ENCODE peak calls at places on chromosomes 3 and 15, in seven cellular contexts. One of them, this sample, is unnamed.

GRCh38 chr3:134320749-134321148 is 53.5 kb downstream of the AMOTL2 start:
- DNase-seq in A549: no peak
- DNase-seq in HCT116: peak; percentile 60
- DNase-seq in K562: no peak
- DNase-seq in HepG2: no peak
- DNase-seq in H1: peak; percentile 43
- DNase-seq in GM12878: no peak
- DNase-seq in this sample: no peak

GRCh38 chr3:66153961-66154923 is 66.6 kb upstream of the SLC25A26 start:
- DNase-seq in A549: no peak
- DNase-seq in HCT116: no peak
- DNase-seq in K562: no peak
- DNase-seq in HepG2: no peak
- DNase-seq in H1: no peak
- DNase-seq in GM12878: no peak
- DNase-seq in this sample: peak; percentile 35

GRCh38 chr3:47664519-47664918 is 85.9 kb upstream of the CSPG5 start:
- DNase-seq in A549: peak; percentile 37
- DNase-seq in HCT116: peak; percentile 18
- DNase-seq in K562: no peak
- DNase-seq in HepG2: peak; percentile 14
- DNase-seq in H1: no peak
- DNase-seq in GM12878: no peak
- DNase-seq in this sample: no peak

GRCh38 chr3:56799251-56799882 is 2.4 kb downstream of the ARHGEF3 start:
- DNase-seq in A549: peak; percentile 49
- DNase-seq in HCT116: peak; percentile 49
- DNase-seq in K562: peak; percentile 26
- DNase-seq in HepG2: peak; percentile 73
- DNase-seq in H1: no peak
- DNase-seq in GM12878: no peak
- DNase-seq in this sample: peak; percentile 63

GRCh38 chr3:186722457-186722856 is 5.3 kb downstream of the KNG1 start:
- DNase-seq in A549: peak; percentile 53
- DNase-seq in HCT116: peak; percentile 18
- DNase-seq in K562: no peak
- DNase-seq in HepG2: peak; percentile 18
- DNase-seq in H1: peak; percentile 59
- DNase-seq in GM12878: no peak
- DNase-seq in this sample: no peak

GRCh38 chr15:70436428-70436827 is 326.9 kb downstream of the UACA start:
- DNase-seq in A549: no peak
- DNase-seq in HCT116: no peak
- DNase-seq in K562: no peak
- DNase-seq in HepG2: no peak
- DNase-seq in H1: no peak
- DNase-seq in GM12878: peak; percentile 55
- DNase-seq in this sample: no peak

GRCh38 chr3:66432767-66433521 is 67.9 kb downstream of the LRIG1 start:
- DNase-seq in A549: no peak
- DNase-seq in HCT116: no peak
- DNase-seq in K562: no peak
- DNase-seq in HepG2: no peak
- DNase-seq in H1: no peak
- DNase-seq in GM12878: no peak
- DNase-seq in this sample: no peak

GRCh38 chr3:69324362-69325025 is 61.4 kb downstream of the FRMD4B start:
- DNase-seq in A549: no peak
- DNase-seq in HCT116: no peak
- DNase-seq in K562: no peak
- DNase-seq in HepG2: peak; percentile 7
- DNase-seq in H1: no peak
- DNase-seq in GM12878: no peak
- DNase-seq in this sample: no peak

GRCh38 chr3:73391984-73392383 is 232.8 kb downstream of the PDZRN3 start:
- DNase-seq in A549: no peak
- DNase-seq in HCT116: no peak
- DNase-seq in K562: no peak
- DNase-seq in HepG2: no peak
- DNase-seq in H1: no peak
- DNase-seq in GM12878: no peak
- DNase-seq in this sample: no peak

GRCh38 chr15:99857836-99858235 is 124.6 kb upstream of the LYSMD4 start:
- DNase-seq in A549: no peak
- DNase-seq in HCT116: no peak
- DNase-seq in K562: no peak
- DNase-seq in HepG2: no peak
- DNase-seq in H1: no peak
- DNase-seq in GM12878: no peak
- DNase-seq in this sample: no peak

GRCh38 chr3:107208100-107208499 is 169.1 kb upstream of the CCDC54 start:
- DNase-seq in A549: peak; percentile 49
- DNase-seq in HCT116: peak; percentile 28
- DNase-seq in K562: no peak
- DNase-seq in HepG2: no peak
- DNase-seq in H1: no peak
- DNase-seq in GM12878: no peak
- DNase-seq in this sample: peak; percentile 99

GRCh38 chr15:80485370-80486164 is 81.4 kb downstream of the ARNT2 start:
- DNase-seq in A549: no peak
- DNase-seq in HCT116: no peak
- DNase-seq in K562: no peak
- DNase-seq in HepG2: peak; percentile 51
- DNase-seq in H1: no peak
- DNase-seq in GM12878: no peak
- DNase-seq in this sample: no peak

GRCh38 chr15:29101491-29101890 is 168.1 kb downstream of the NSMCE3 start:
- DNase-seq in A549: no peak
- DNase-seq in HCT116: no peak
- DNase-seq in K562: no peak
- DNase-seq in HepG2: no peak
- DNase-seq in H1: no peak
- DNase-seq in GM12878: no peak
- DNase-seq in this sample: no peak

GRCh38 chr15:95669146-95669922 is 661.2 kb upstream of the NR2F2 start:
- DNase-seq in A549: no peak
- DNase-seq in HCT116: no peak
- DNase-seq in K562: no peak
- DNase-seq in HepG2: no peak
- DNase-seq in H1: no peak
- DNase-seq in GM12878: peak; percentile 35
- DNase-seq in this sample: no peak

GRCh38 chr3:61637088-61638051 is 76.0 kb downstream of the PTPRG start:
- DNase-seq in A549: no peak
- DNase-seq in HCT116: no peak
- DNase-seq in K562: no peak
- DNase-seq in HepG2: no peak
- DNase-seq in H1: peak; percentile 38
- DNase-seq in GM12878: peak; percentile 48
- DNase-seq in this sample: peak; percentile 45

GRCh38 chr3:63940389-63940757 is 28.2 kb upstream of the SCAANT1 start:
- DNase-seq in A549: no peak
- DNase-seq in HCT116: no peak
- DNase-seq in K562: no peak
- DNase-seq in HepG2: no peak
- DNase-seq in H1: no peak
- DNase-seq in GM12878: no peak
- DNase-seq in this sample: peak; percentile 76

GRCh38 chr15:50190166-50190570 is 8.2 kb downstream of the SLC27A2 start:
- DNase-seq in A549: no peak
- DNase-seq in HCT116: no peak
- DNase-seq in K562: no peak
- DNase-seq in HepG2: no peak
- DNase-seq in H1: no peak
- DNase-seq in GM12878: no peak
- DNase-seq in this sample: no peak

DNA sequence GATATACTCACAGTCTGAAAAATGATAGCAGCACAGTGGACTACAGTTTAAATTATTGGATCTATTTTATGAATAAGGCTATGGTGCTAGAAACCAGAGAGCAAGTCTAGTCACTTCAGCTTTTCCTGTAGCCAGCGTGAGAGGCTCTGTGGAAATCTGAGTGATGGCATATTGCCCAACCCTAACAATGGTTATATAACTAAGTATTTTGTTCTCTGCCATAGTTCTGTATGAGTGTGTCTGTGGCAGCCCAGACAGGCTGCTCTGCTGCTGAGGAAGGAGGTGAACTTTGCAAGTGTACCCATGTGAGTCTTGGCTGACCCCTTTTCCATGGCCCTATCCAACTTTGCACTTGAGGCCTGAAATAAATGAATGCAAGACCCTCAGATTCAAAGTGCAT is 105.7 kb downstream of the LRTM1 start:
- DNase-seq in A549: no peak
- DNase-seq in HCT116: no peak
- DNase-seq in K562: no peak
- DNase-seq in HepG2: no peak
- DNase-seq in H1: no peak
- DNase-seq in GM12878: no peak
- DNase-seq in this sample: peak; percentile 59
- TF ChIP-seq CEBPB in A549: no peak
- TF ChIP-seq CEBPB in HCT116: no peak
- TF ChIP-seq CEBPB in K562: no peak
- TF ChIP-seq CEBPB in HepG2: no peak
- TF ChIP-seq CEBPB in H1: no peak
- TF ChIP-seq CEBPB in GM12878: no peak
- TF ChIP-seq CEBPB in this sample: peak; percentile 43

DNA sequence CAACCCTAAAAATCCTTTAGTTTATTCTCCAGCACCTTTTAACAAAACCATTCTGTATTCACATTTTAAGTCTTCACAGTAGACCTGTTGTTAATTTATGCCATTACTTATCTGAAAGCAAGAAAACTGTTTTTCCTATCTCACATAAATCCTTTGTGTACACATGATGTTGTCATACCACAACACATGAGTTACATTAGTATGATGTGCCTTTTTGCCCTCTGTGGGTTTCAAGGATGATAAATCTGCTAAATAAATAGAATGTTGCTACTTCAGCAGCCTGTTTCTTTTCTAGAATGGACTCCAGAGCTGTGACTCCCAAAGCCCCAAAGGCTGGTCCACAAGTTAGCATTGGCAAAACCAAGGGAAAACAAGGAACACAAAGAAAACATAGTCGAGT is 151.6 kb downstream of the SERPINI1 start:
- DNase-seq in A549: peak; percentile 10
- DNase-seq in HCT116: no peak
- DNase-seq in K562: no peak
- DNase-seq in HepG2: peak; percentile 23
- DNase-seq in H1: no peak
- DNase-seq in GM12878: no peak
- DNase-seq in this sample: peak; percentile 4
- TF ChIP-seq CEBPB in A549: no peak
- TF ChIP-seq CEBPB in HCT116: no peak
- TF ChIP-seq CEBPB in K562: no peak
- TF ChIP-seq CEBPB in HepG2: no peak
- TF ChIP-seq CEBPB in H1: no peak
- TF ChIP-seq CEBPB in GM12878: no peak
- TF ChIP-seq CEBPB in this sample: no peak

GRCh38 chr3:23479026-23479425 is 275.9 kb downstream of the UBE2E2 start:
- DNase-seq in A549: no peak
- DNase-seq in HCT116: no peak
- DNase-seq in K562: no peak
- DNase-seq in HepG2: no peak
- DNase-seq in H1: no peak
- DNase-seq in GM12878: no peak
- DNase-seq in this sample: no peak
- TF ChIP-seq CEBPB in A549: no peak
- TF ChIP-seq CEBPB in HCT116: no peak
- TF ChIP-seq CEBPB in K562: no peak
- TF ChIP-seq CEBPB in HepG2: no peak
- TF ChIP-seq CEBPB in H1: no peak
- TF ChIP-seq CEBPB in GM12878: no peak
- TF ChIP-seq CEBPB in this sample: no peak

GRCh38 chr15:69085325-69086081 is 71.0 kb downstream of the NOX5 start:
- DNase-seq in A549: no peak
- DNase-seq in HCT116: no peak
- DNase-seq in K562: no peak
- DNase-seq in HepG2: no peak
- DNase-seq in H1: no peak
- DNase-seq in GM12878: no peak
- DNase-seq in this sample: no peak
- TF ChIP-seq CEBPB in A549: no peak
- TF ChIP-seq CEBPB in HCT116: no peak
- TF ChIP-seq CEBPB in K562: no peak
- TF ChIP-seq CEBPB in HepG2: no peak
- TF ChIP-seq CEBPB in H1: no peak
- TF ChIP-seq CEBPB in GM12878: no peak
- TF ChIP-seq CEBPB in this sample: no peak

GRCh38 chr3:173770796-173771573 is 373.4 kb downstream of the NLGN1 start:
- DNase-seq in A549: no peak
- DNase-seq in HCT116: no peak
- DNase-seq in K562: no peak
- DNase-seq in HepG2: no peak
- DNase-seq in H1: no peak
- DNase-seq in GM12878: no peak
- DNase-seq in this sample: peak; percentile 15
- TF ChIP-seq CEBPB in A549: no peak
- TF ChIP-seq CEBPB in HCT116: no peak
- TF ChIP-seq CEBPB in K562: no peak
- TF ChIP-seq CEBPB in HepG2: no peak
- TF ChIP-seq CEBPB in H1: no peak
- TF ChIP-seq CEBPB in GM12878: no peak
- TF ChIP-seq CEBPB in this sample: peak; percentile 71

GRCh38 chr3:126911162-126912026 is 71.5 kb upstream of the PLXNA1 start:
- DNase-seq in A549: peak; percentile 79
- DNase-seq in HCT116: peak; percentile 76
- DNase-seq in K562: peak; percentile 67
- DNase-seq in HepG2: peak; percentile 21
- DNase-seq in H1: no peak
- DNase-seq in GM12878: peak; percentile 98
- DNase-seq in this sample: peak; percentile 90

GRCh38 chr3:126912027-126912422 is 70.9 kb upstream of the PLXNA1 start:
- DNase-seq in A549: no peak
- DNase-seq in HCT116: no peak
- DNase-seq in K562: no peak
- DNase-seq in HepG2: no peak
- DNase-seq in H1: no peak
- DNase-seq in GM12878: no peak
- DNase-seq in this sample: no peak

GRCh38 chr3:126910231-126910630 is 72.7 kb upstream of the PLXNA1 start:
- DNase-seq in A549: no peak
- DNase-seq in HCT116: no peak
- DNase-seq in K562: no peak
- DNase-seq in HepG2: no peak
- DNase-seq in H1: no peak
- DNase-seq in GM12878: no peak
- DNase-seq in this sample: no peak

GRCh38 chr3:126907557-126907956 is 75.4 kb upstream of the PLXNA1 start:
- DNase-seq in A549: no peak
- DNase-seq in HCT116: no peak
- DNase-seq in K562: no peak
- DNase-seq in HepG2: no peak
- DNase-seq in H1: no peak
- DNase-seq in GM12878: no peak
- DNase-seq in this sample: no peak

DNA sequence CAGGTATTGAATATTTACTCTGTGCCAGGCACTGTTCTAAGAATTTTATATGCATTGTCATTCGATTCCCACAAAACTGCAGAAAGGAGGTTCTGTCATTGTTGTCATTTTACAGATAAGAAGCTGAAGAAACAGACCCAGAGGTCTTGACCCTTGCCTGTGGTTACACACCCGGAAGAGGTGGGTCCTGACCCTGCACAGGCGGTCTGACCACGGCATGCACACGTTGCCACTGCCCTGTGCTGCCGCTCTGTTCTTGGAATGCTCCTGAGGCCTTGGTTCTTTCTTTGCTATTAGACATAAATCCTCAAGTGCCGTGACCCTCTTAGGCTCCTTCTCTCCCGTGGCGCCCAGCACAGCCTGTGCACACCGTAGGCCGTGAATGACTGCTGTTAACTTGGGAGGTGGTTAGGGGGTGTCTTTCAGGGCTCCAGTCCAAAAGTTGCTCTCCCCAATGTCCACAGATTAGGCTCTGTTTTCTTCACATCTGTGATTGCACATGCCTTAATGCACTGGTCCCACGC is 74.1 kb upstream of the PLXNA1 start:
- DNase-seq in A549: no peak
- DNase-seq in HCT116: no peak
- DNase-seq in K562: peak; percentile 71
- DNase-seq in HepG2: no peak
- DNase-seq in H1: no peak
- DNase-seq in GM12878: no peak
- DNase-seq in this sample: no peak
- TF ChIP-seq CEBPB in A549: no peak
- TF ChIP-seq CEBPB in HCT116: no peak
- TF ChIP-seq CEBPB in K562: peak; percentile 49
- TF ChIP-seq CEBPB in HepG2: no peak
- TF ChIP-seq CEBPB in H1: no peak
- TF ChIP-seq CEBPB in GM12878: no peak
- TF ChIP-seq CEBPB in this sample: no peak

This sample was measured in IMR-90.